ENCODE peak calls at places on chromosomes 6 and 20, in ten cellular contexts. C is right lobe of liver; O is astrocyte; Z is dorsolateral prefrontal cortex; W is right cardiac atrium; J is PC-3; Y is CD4-positive, CD25-positive, alpha-beta regulatory T cell; N is GM23338; B is testis; A is RWPE1. T is an unnamed sample.

GRCh38 chr6:77038801-77039200 is 424.5 kb downstream of the HTR1B start:
- DNase-seq in N (no peak), C (no peak), Y (no peak), W (no peak), J (peak), A (no peak), Z (no peak), B (no peak), O (peak), T (no peak)

GRCh38 chr6:148064406-148065134 is 278.1 kb upstream of the SASH1 start:
- DNase-seq in N (no peak), B (peak), Z (no peak), J (peak), W (peak), Y (no peak), A (no peak), O (peak), C (no peak), T (peak)

GRCh38 chr6:164062872-164063271 is 648.4 kb downstream of the QKI start:
- DNase-seq in B (no peak), W (no peak), Y (no peak), A (no peak), Z (no peak), C (no peak), O (no peak), J (no peak), N (no peak), T (no peak)

GRCh38 chr20:62955519-62956386 is 3.2 kb downstream of the SLC17A9 start:
- DNase-seq in N (no peak), J (no peak), Y (no peak), W (peak), C (peak), Z (no peak), O (no peak), B (no peak), A (no peak), T (no peak)

GRCh38 chr6:36223706-36224105 is 27.2 kb downstream of the BRPF3 start:
- DNase-seq in Y (no peak), B (no peak), N (no peak), O (peak), Z (no peak), C (no peak), J (no peak), A (no peak), W (no peak), T (no peak)

GRCh38 chr20:4949833-4950178 is 51.5 kb downstream of the SLC23A2 start:
- DNase-seq in W (no peak), C (no peak), N (peak), A (peak), O (peak), Y (peak), Z (no peak), B (peak), J (peak), T (no peak)

GRCh38 chr6:137637161-137637560 is 143.0 kb upstream of the OLIG3 start:
- DNase-seq in O (peak), W (no peak), N (no peak), B (peak), C (no peak), A (peak), Y (no peak), J (peak), Z (no peak), T (no peak)

GRCh38 chr6:15504581-15505350 is 158.1 kb downstream of the DTNBP1 start:
- DNase-seq in B (peak), J (peak), Y (no peak), O (peak), W (peak), C (peak), N (no peak), A (peak), Z (peak), T (no peak)

GRCh38 chr6:89050697-89051096 is 29.9 kb upstream of the PNRC1 start:
- DNase-seq in Y (no peak), N (no peak), A (no peak), B (no peak), O (no peak), C (no peak), W (no peak), Z (no peak), J (no peak), T (no peak)

GRCh38 chr20:43843096-43843964 is 71.3 kb upstream of the TOX2 start:
- DNase-seq in A (peak), W (no peak), B (no peak), N (no peak), J (peak), Y (no peak), C (no peak), Z (no peak), O (peak), T (no peak)

GRCh38 chr6:145214570-145214969 is 520.8 kb downstream of the EPM2A start:
- DNase-seq in C (no peak), J (peak), Z (no peak), B (no peak), Y (peak), A (peak), O (peak), W (no peak), N (peak), T (no peak)

GRCh38 chr6:144012534-144012933 is 4.5 kb upstream of the PLAGL1 start:
- DNase-seq in Y (no peak), N (no peak), B (no peak), C (no peak), W (no peak), Z (no peak), O (peak), J (peak), A (no peak), T (no peak)

GRCh38 chr6:123323419-123324329 is 313.1 kb downstream of the TRDN start:
- DNase-seq in C (no peak), Z (no peak), O (peak), A (peak), W (no peak), Y (no peak), N (no peak), J (no peak), B (no peak), T (no peak)

GRCh38 chr20:47501483-47502270 is at the start of gene NCOA3:
- DNase-seq in W (peak), Z (peak), J (peak), C (peak), O (peak), Y (peak), N (peak), A (peak), B (peak), T (no peak)

GRCh38 chr6:56259682-56260081 is 12.3 kb upstream of the COL21A1 start:
- DNase-seq in W (no peak), C (no peak), Y (no peak), Z (no peak), J (peak), O (peak), B (no peak), N (no peak), A (peak), T (no peak)

GRCh38 chr6:32447932-32448331 is 8.2 kb downstream of the HLA-DRA start:
- DNase-seq in Z (no peak), C (no peak), J (no peak), N (no peak), Y (no peak), W (no peak), B (no peak), A (no peak), O (no peak), T (no peak)
- H3K27ac ChIP-seq in Z (no peak), C (no peak), J (no peak), N (no peak), Y (no peak), W (no peak), B (no peak), A (no peak), O (no peak), T (no peak)

GRCh38 chr6:111552241-111552744 is 53.4 kb downstream of the TRAF3IP2 start:
- DNase-seq in C (no peak), W (peak), Y (no peak), B (peak), N (peak), A (peak), O (peak), Z (peak), J (peak), T (peak)

GRCh38 chr6:111552999-111553398 is 52.7 kb downstream of the TRAF3IP2 start:
- DNase-seq in O (no peak), C (no peak), Y (no peak), B (no peak), A (no peak), N (no peak), W (no peak), Z (no peak), J (no peak), T (no peak)

GRCh38 chr6:111553580-111553979 is 52.1 kb downstream of the TRAF3IP2 start:
- DNase-seq in J (no peak), W (no peak), N (no peak), Z (no peak), O (no peak), B (no peak), Y (no peak), A (no peak), C (no peak), T (no peak)

GRCh38 chr6:111556004-111556403 is 49.7 kb downstream of the TRAF3IP2 start:
- DNase-seq in Z (no peak), N (no peak), B (no peak), W (no peak), Y (no peak), O (no peak), C (no peak), A (no peak), J (no peak), T (no peak)

DNA sequence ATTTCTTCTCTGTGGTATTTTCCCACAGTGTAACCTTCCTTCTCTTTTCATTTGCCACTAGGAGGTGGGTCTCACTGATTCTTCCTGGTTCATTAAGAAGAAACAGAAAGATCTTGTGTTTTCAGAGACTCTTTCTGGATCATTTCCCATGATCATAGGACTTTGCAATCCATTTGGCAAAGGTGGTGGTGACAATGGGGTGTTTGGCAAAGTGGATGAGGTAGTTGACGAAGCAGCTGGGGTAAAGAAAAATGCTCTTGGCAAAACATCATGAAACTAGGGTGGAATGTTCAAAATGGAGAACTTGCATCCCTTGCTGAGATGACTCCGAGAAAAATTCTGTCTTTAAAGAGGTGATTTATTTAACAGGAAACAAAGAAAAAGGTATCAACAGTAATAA is 50.6 kb downstream of the TRAF3IP2 start:
- DNase-seq in O (peak), Y (no peak), C (no peak), W (no peak), N (no peak), J (no peak), A (no peak), B (no peak), Z (no peak), T (no peak)
- H3K27ac ChIP-seq in O (peak), Y (no peak), C (no peak), W (no peak), N (peak), J (no peak), A (no peak), B (peak), Z (peak), T (peak)

GRCh38 chr20:31673435-31673834 is 35.7 kb downstream of the COX4I2 start:
- DNase-seq in Y (no peak), J (no peak), C (no peak), A (no peak), Z (no peak), B (no peak), W (no peak), O (no peak), N (no peak), T (no peak)
- H3K27ac ChIP-seq in Y (peak), J (no peak), C (no peak), A (peak), Z (peak), B (no peak), W (no peak), O (no peak), N (peak), T (peak)

GRCh38 chr6:4780360-4780812 is 4.2 kb downstream of the CDYL start:
- DNase-seq in N (peak), Y (no peak), W (no peak), O (peak), A (no peak), B (no peak), J (peak), C (no peak), Z (no peak), T (no peak)
- H3K27ac ChIP-seq in N (no peak), Y (no peak), W (no peak), O (no peak), A (peak), B (no peak), J (no peak), C (no peak), Z (no peak), T (no peak)

GRCh38 chr20:50304883-50305635 is 114.4 kb downstream of the CEBPB start:
- DNase-seq in Y (no peak), J (no peak), W (peak), B (peak), N (no peak), A (no peak), Z (no peak), O (peak), C (peak), T (no peak)
- H3K27ac ChIP-seq in Y (no peak), J (no peak), W (peak), B (peak), N (no peak), A (peak), Z (peak), O (peak), C (peak), T (no peak)

GRCh38 chr6:151609146-151609962 is 115.5 kb downstream of the CCDC170 start:
- DNase-seq in Z (no peak), W (peak), Y (no peak), J (no peak), A (no peak), C (no peak), B (peak), O (peak), N (no peak), T (no peak)
- H3K27ac ChIP-seq in Z (no peak), W (peak), Y (no peak), J (no peak), A (no peak), C (no peak), B (no peak), O (no peak), N (no peak), T (no peak)